ENCODE peak calls at places on chromosomes 1 and 21, in seven cellular contexts. S, Y, N, R, M, I and L are unnamed samples.

GRCh38 chr1:30743584-30744059 is 14.0 kb downstream of the LAPTM5 start:
- DNase-seq in S (no peak), Y (no peak), N (no peak), R (no peak), M (no peak), I (no peak), L (no peak)

GRCh38 chr1:166840309-166841302 is 1.3 kb downstream of the POGK start:
- DNase-seq in S (no peak), Y (no peak), N (peak), R (no peak), M (peak), I (no peak), L (no peak)

GRCh38 chr1:199029855-199030254 is 391.0 kb downstream of the PTPRC start:
- DNase-seq in S (no peak), Y (no peak), N (peak), R (peak), M (no peak), I (no peak), L (peak)

GRCh38 chr1:226821719-226822085 is 48.7 kb upstream of the PSEN2 start:
- DNase-seq in S (no peak), Y (no peak), N (peak), R (peak), M (no peak), I (no peak), L (no peak)

GRCh38 chr1:67679691-67680090 is 5.3 kb upstream of the GADD45A start:
- DNase-seq in S (no peak), Y (no peak), N (peak), R (peak), M (no peak), I (no peak), L (no peak)

GRCh38 chr1:18921506-18922251 is 19.3 kb upstream of the ALDH4A1 start:
- DNase-seq in S (no peak), Y (no peak), N (no peak), R (peak), M (no peak), I (no peak), L (no peak)

GRCh38 chr1:151098126-151098525 is 27.6 kb downstream of the GABPB2 start:
- DNase-seq in S (no peak), Y (no peak), N (no peak), R (no peak), M (no peak), I (no peak), L (no peak)

GRCh38 chr1:114585221-114585620 is 3.8 kb upstream of the BCAS2 start:
- DNase-seq in S (no peak), Y (no peak), N (peak), R (peak), M (no peak), I (no peak), L (no peak)

GRCh38 chr21:19198801-19199200 is 795.2 kb upstream of the TMPRSS15 start:
- DNase-seq in S (no peak), Y (no peak), N (no peak), R (no peak), M (no peak), I (no peak), L (peak)

GRCh38 chr1:230157409-230158390 is 90.7 kb downstream of the GALNT2 start:
- DNase-seq in S (peak), Y (no peak), N (no peak), R (no peak), M (no peak), I (no peak), L (no peak)

GRCh38 chr1:191671236-191671635 is 487.0 kb upstream of the RGS18 start:
- DNase-seq in S (no peak), Y (no peak), N (peak), R (no peak), M (no peak), I (no peak), L (no peak)

GRCh38 chr1:89598450-89599331 is 34.2 kb upstream of the LRRC8C start:
- DNase-seq in S (no peak), Y (no peak), N (no peak), R (peak), M (no peak), I (no peak), L (no peak)

GRCh38 chr1:117013310-117013850 is 11.8 kb downstream of the CD101 start:
- DNase-seq in S (no peak), Y (no peak), N (no peak), R (no peak), M (no peak), I (no peak), L (no peak)

GRCh38 chr1:184788970-184789369 is 34.3 kb upstream of the EDEM3 start:
- DNase-seq in S (no peak), Y (no peak), N (no peak), R (no peak), M (no peak), I (no peak), L (no peak)

GRCh38 chr1:246907472-246907871 is 24.3 kb downstream of the AHCTF1 start:
- DNase-seq in S (no peak), Y (no peak), N (peak), R (peak), M (no peak), I (no peak), L (peak)

GRCh38 chr1:7284839-7285435 is 486.2 kb upstream of the VAMP3 start:
- DNase-seq in S (no peak), Y (no peak), N (peak), R (peak), M (no peak), I (no peak), L (no peak)

GRCh38 chr21:45287438-45288391 is at the start of gene POFUT2:
- DNase-seq in S (peak), Y (no peak), N (peak), R (peak), M (peak), I (peak), L (no peak)

GRCh38 chr1:221709854-221710253 is 32.0 kb downstream of the DUSP10 start:
- DNase-seq in S (no peak), Y (no peak), N (no peak), R (no peak), M (no peak), I (no peak), L (no peak)

GRCh38 chr1:109485001-109485400 is 1.3 kb downstream of the ATXN7L2 start:
- DNase-seq in S (no peak), Y (no peak), N (no peak), R (peak), M (no peak), I (no peak), L (no peak)
- H3K4me3 ChIP-seq in S (no peak), Y (peak), N (no peak), R (peak), M (peak), I (peak), L (peak)

DNA sequence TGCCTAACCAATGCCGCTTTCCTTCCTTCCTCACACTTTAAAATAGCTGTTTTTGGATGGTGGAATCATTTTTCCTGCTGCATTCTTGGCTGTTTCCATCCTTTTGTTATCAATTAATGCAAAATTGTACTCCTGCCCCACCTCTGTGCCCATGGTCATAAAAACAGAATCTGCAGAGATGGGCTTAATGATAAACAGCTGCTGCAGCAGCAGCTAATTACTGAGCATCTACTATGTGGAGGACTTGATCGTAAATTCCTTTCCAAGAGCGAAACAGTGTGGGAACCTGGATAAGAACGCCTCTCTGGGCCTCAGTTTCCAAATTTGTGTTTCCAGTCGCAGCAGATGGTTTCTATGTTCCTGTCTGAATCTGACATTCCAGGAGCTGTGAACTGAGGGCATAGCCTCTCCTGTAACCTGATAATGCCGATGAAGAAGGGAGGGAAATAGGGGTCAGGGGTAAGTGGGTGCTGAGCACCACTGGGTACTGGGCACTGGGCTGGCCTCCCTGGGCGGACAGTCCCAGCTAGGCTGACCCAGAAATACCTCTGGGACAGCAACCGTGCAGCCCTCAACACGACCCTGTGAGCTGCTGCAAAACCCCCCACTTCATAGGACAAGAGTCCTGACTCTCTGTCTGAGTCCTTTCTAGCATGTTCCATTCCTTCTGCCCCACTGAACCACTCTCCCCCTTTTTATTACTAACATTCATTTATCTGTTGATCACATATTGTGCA is 121.7 kb downstream of the DMRTB1 start:
- DNase-seq in S (peak), Y (no peak), N (no peak), R (no peak), M (no peak), I (no peak), L (no peak)
- TF ChIP-seq CTCF in S (no peak), Y (no peak), N (no peak), R (no peak), M (no peak), I (no peak), L (no peak)

DNA sequence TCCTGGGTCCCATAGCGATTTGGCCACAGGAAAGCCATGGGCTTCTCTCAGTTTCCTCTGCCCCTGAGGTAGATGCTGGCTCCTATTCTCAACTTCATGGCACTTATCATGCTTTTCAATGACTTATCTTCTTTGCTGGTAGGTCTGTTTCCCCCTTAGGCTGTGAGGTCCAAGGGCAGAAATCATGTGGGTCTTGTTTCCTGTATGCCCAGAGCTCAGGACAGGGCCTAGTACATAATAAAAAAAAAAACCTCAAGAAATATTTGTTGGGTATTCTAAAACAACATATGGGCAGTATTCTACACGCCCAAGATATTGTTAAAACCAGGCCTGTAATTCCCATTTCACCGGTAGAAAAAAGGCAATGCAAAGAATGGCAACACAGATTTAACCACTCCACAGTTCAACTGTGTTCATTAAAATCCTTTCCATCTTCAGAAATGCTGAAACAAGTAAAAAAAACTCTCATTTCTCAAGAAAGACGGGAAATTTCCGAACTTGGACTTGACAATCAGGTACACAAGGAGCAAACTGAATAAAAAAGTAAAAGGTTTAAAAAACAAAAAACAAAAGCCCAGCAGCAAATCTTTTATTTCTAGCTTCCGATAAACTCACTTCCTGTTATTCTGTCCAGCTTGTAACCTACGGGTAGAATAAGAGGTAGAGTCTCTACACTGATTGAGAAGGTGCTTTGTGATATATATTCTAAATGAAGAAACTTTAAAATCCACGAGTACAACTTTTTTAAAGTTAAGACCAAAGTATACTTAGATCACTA is 6.3 kb upstream of the TDRD10 start:
- DNase-seq in S (no peak), Y (no peak), N (no peak), R (no peak), M (no peak), I (no peak), L (no peak)
- H3K4me3 ChIP-seq in S (no peak), Y (no peak), N (no peak), R (no peak), M (no peak), I (no peak), L (no peak)

GRCh38 chr1:234320549-234320948 is 52.7 kb upstream of the COA6 start:
- DNase-seq in S (no peak), Y (no peak), N (no peak), R (no peak), M (no peak), I (no peak), L (no peak)

GRCh38 chr1:234322097-234322496 is 51.2 kb upstream of the COA6 start:
- DNase-seq in S (no peak), Y (no peak), N (no peak), R (no peak), M (no peak), I (no peak), L (no peak)

GRCh38 chr1:234324668-234325225 is 48.5 kb upstream of the COA6 start:
- DNase-seq in S (no peak), Y (no peak), N (no peak), R (no peak), M (no peak), I (no peak), L (no peak)

GRCh38 chr1:234321211-234321610 is 52.0 kb upstream of the COA6 start:
- DNase-seq in S (no peak), Y (no peak), N (no peak), R (no peak), M (no peak), I (no peak), L (no peak)

DNA sequence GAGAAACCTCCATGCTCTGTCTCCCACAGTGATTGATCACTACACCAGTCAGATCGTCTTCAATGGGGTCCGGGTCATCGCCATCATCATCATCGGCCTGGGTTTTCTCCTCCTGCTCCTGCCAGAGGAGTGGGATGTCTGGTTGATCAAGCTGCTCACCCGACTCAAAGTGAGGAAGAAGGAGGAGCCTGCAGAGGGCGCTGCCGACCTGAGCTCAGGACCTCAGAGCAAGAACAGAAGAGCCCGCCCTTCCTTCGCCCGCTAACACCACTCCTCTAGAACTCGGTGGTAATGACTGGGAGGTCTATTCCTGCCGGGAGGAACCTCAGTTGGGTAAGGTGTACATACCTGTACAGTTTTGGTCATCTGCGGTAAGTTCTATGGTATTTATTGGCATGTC is 50.3 kb upstream of the COA6 start:
- DNase-seq in S (no peak), Y (no peak), N (peak), R (peak), M (peak), I (no peak), L (no peak)
- TF ChIP-seq CTCF in S (no peak), Y (peak), N (no peak), R (peak), M (no peak), I (no peak), L (peak)

DNA sequence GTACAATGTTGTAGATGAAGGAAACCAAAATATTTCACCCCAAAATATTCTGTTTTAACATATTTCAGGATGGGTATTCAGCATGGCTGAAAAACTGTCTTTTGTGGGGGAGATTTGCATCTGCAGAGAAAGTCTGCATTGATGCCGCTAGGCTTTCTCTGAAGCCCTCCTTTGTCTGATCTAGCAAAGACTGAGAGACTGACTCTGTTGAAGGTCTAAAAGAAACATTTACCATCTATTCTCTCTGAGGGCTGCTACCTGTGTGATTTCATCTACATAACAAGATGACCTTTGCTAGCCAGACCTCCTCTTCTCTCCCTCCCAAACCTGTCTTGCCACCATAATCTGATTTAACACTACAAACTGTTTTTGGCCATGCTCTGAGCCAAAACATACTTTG is 12.4 kb upstream of the MT1HL1 start:
- DNase-seq in S (no peak), Y (no peak), N (no peak), R (no peak), M (no peak), I (no peak), L (no peak)
- H3K4me3 ChIP-seq in S (no peak), Y (no peak), N (no peak), R (no peak), M (no peak), I (no peak), L (no peak)

DNA sequence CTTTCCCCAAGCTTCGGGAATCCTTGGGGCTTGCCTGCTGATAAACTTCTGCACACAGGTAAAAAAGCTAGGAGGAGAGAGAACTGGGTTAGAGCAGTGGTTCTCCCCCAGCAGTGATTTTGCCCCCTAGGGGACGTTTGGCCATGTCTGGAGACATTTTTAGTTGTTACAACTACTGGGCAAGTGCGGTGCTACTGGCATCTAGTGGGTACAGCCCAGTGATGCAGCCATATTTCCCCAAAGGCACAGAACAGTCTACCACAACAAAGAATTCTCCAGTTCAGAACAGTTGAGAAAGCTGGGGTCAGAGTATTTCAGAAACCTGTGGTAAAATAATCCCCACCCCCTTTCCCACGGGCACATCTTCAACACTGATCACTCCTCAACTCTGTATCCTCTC is 41.3 kb downstream of the LRRC71 start:
- DNase-seq in S (no peak), Y (no peak), N (no peak), R (no peak), M (no peak), I (no peak), L (no peak)
- TF ChIP-seq CTCF in S (no peak), Y (peak), N (peak), R (peak), M (no peak), I (no peak), L (peak)

GRCh38 chr1:228457396-228458176 is 29.6 kb upstream of the RNF187 start:
- DNase-seq in S (peak), Y (peak), N (peak), R (peak), M (peak), I (peak), L (peak)

GRCh38 chr1:228457017-228457395 is 30.2 kb upstream of the RNF187 start:
- DNase-seq in S (no peak), Y (no peak), N (no peak), R (peak), M (no peak), I (no peak), L (no peak)

GRCh38 chr1:228454238-228454637 is 32.9 kb upstream of the RNF187 start:
- DNase-seq in S (peak), Y (no peak), N (no peak), R (no peak), M (no peak), I (no peak), L (no peak)

GRCh38 chr1:228456252-228457016 is 30.7 kb upstream of the RNF187 start:
- DNase-seq in S (no peak), Y (no peak), N (no peak), R (no peak), M (no peak), I (no peak), L (no peak)

GRCh38 chr1:228455715-228456114 is 31.5 kb upstream of the RNF187 start:
- DNase-seq in S (no peak), Y (no peak), N (no peak), R (peak), M (no peak), I (no peak), L (no peak)
- H3K4me3 ChIP-seq in S (no peak), Y (no peak), N (peak), R (no peak), M (no peak), I (no peak), L (no peak)

GRCh38 chr1:207993477-207994445 is 82.8 kb upstream of the CD34 start:
- DNase-seq in S (no peak), Y (no peak), N (no peak), R (peak), M (no peak), I (no peak), L (no peak)
- TF ChIP-seq CTCF in S (no peak), Y (peak), N (peak), R (peak), M (no peak), I (no peak), L (peak)